ENCODE peak calls at places on chromosomes 2 and 18, in seven cellular contexts. M is CD8-positive, alpha-beta T cell; W is heart left ventricle; T is tibial artery; N is lung; H is neuronal stem cell; S is left ventricle myocardium inferior. D is an unnamed sample.
A peak's percentile ranks its signal among the peaks of the same experiment; 100 is the strongest.

GRCh38 chr18:55988537-55988936 is 400.5 kb upstream of the TCF4 start:
- DNase-seq in S (no peak), W (peak; percentile 51), N (no peak), M (no peak), H (no peak), T (no peak), D (no peak)

GRCh38 chr18:40048886-40049650 is 1906.0 kb upstream of the PIK3C3 start:
- DNase-seq in T (no peak), N (no peak), M (no peak), S (no peak), H (no peak), W (no peak), D (no peak)

GRCh38 chr2:17934721-17935120 is 56.3 kb downstream of the KCNS3 start:
- DNase-seq in T (peak; percentile 40), N (no peak), S (no peak), H (no peak), M (no peak), W (no peak), D (no peak)

GRCh38 chr2:226220511-226220910 is 579.1 kb downstream of the IRS1 start:
- DNase-seq in H (no peak), S (no peak), M (no peak), N (no peak), W (no peak), T (no peak), D (no peak)

GRCh38 chr2:207161724-207162123 is 4.0 kb downstream of the KLF7 start:
- DNase-seq in M (no peak), W (no peak), S (no peak), T (no peak), H (no peak), N (no peak), D (no peak)

GRCh38 chr2:44290271-44290670 is 15.0 kb downstream of the SLC3A1 start:
- DNase-seq in N (no peak), S (no peak), M (no peak), W (no peak), T (no peak), H (no peak), D (no peak)

GRCh38 chr2:23121968-23122648 is 262.9 kb upstream of the KLHL29 start:
- DNase-seq in H (no peak), S (no peak), W (no peak), M (no peak), T (no peak), N (no peak), D (no peak)

GRCh38 chr2:11553661-11554429 is 20.0 kb downstream of the GREB1 start:
- DNase-seq in S (no peak), W (no peak), M (no peak), N (no peak), H (no peak), T (no peak), D (peak; percentile 12)

GRCh38 chr2:102226612-102227351 is 40.0 kb downstream of the IL1RL2 start:
- DNase-seq in M (no peak), T (no peak), W (no peak), N (no peak), H (no peak), S (no peak), D (no peak)

GRCh38 chr2:111667001-111667400 is 217.0 kb downstream of the ANAPC1 start:
- DNase-seq in H (no peak), N (no peak), S (no peak), T (no peak), M (no peak), W (no peak), D (no peak)

GRCh38 chr2:70854416-70854815 is 18.8 kb upstream of the CD207 start:
- DNase-seq in T (no peak), H (no peak), S (no peak), N (no peak), M (no peak), W (no peak), D (no peak)

GRCh38 chr2:164725542-164725941 is 104.3 kb upstream of the GRB14 start:
- DNase-seq in T (no peak), H (no peak), M (no peak), W (no peak), N (no peak), S (no peak), D (no peak)

GRCh38 chr2:241855888-241856422 is 2.7 kb downstream of the PDCD1 start:
- DNase-seq in S (no peak), W (no peak), N (no peak), T (peak; percentile 16), H (no peak), M (no peak), D (no peak)

GRCh38 chr2:215143458-215143857 is 5.0 kb upstream of the ABCA12 start:
- DNase-seq in N (no peak), M (no peak), S (no peak), T (no peak), H (no peak), W (no peak), D (no peak)

GRCh38 chr18:76350134-76351025 is 144.7 kb downstream of the ZNF516 start:
- DNase-seq in N (no peak), S (no peak), H (no peak), M (no peak), T (no peak), W (no peak), D (no peak)

GRCh38 chr2:175414872-175415487 is 233.5 kb upstream of the ATP5MC3 start:
- DNase-seq in T (peak; percentile 61), S (peak; percentile 62), W (peak; percentile 59), N (peak; percentile 58), M (no peak), H (peak; percentile 49), D (peak; percentile 83)

GRCh38 chr18:13618760-13619438 is 107.5 kb downstream of the FAM210A start:
- DNase-seq in M (no peak), N (no peak), H (no peak), S (no peak), T (no peak), W (no peak), D (peak; percentile 8)

GRCh38 chr2:54208364-54209240 is 47.4 kb downstream of the TSPYL6 start:
- DNase-seq in N (no peak), T (no peak), M (no peak), W (peak; percentile 31), S (no peak), H (no peak), D (no peak)

GRCh38 chr2:228065686-228066085 is 115.8 kb downstream of the SPHKAP start:
- DNase-seq in S (no peak), W (no peak), N (no peak), M (no peak), T (no peak), H (no peak), D (no peak)

DNA sequence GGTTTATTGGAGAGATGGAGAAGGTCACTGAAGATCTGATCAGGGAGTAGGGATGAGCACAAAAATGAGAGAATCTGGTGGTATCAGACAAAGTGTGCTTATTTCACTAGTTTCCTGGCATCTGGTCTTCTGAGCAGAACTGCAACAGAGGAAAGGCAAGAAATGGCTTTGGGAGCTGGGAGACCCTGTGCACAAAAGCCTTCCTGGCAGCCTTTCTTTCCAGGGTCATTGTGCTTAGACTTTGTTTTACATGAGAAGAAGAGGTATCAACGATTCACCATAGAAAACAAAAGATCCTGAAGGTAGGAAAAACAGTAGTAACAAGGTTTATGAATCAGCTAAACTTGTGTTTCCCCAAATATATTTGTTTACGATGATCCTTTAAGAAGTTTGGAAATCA is 162.9 kb downstream of the CNTNAP5 start:
- DNase-seq in H (no peak), T (no peak), W (no peak), M (no peak), N (no peak), S (no peak), D (no peak)
- H3K27ac ChIP-seq in H (no peak overlapping the region), T (no peak overlapping the region), W (no peak overlapping the region), M (no peak overlapping the region), N (no peak overlapping the region), S (no peak overlapping the region), D (no peak overlapping the region)

GRCh38 chr2:62789918-62790317 is 84.4 kb downstream of the EHBP1 start:
- DNase-seq in H (no peak), W (no peak), N (no peak), S (no peak), T (no peak), M (no peak), D (no peak)

GRCh38 chr2:62793213-62793612 is 87.7 kb downstream of the EHBP1 start:
- DNase-seq in S (no peak), W (no peak), M (no peak), T (no peak), H (no peak), N (no peak), D (no peak)

GRCh38 chr2:62794791-62795190 is 89.3 kb downstream of the EHBP1 start:
- DNase-seq in T (no peak), W (no peak), N (no peak), H (no peak), S (no peak), M (no peak), D (no peak)

GRCh38 chr2:62789518-62789917 is 84.0 kb downstream of the EHBP1 start:
- DNase-seq in N (no peak), W (no peak), S (no peak), T (no peak), M (no peak), H (no peak), D (no peak)

GRCh38 chr2:62792408-62792807 is 86.9 kb downstream of the EHBP1 start:
- DNase-seq in W (no peak), T (no peak), N (no peak), S (no peak), M (no peak), H (no peak), D (no peak)
- H3K4me1 ChIP-seq in W (no peaks in the 10 kb centered on the region), T (no peaks in the 10 kb centered on the region), N (no peaks in the 10 kb centered on the region), S (peaks cover 30% of the 10 kb centered on the region), M (no peaks in the 10 kb centered on the region), H (peaks cover 2% of the 10 kb centered on the region), D (peaks cover 6% of the 10 kb centered on the region)

DNA sequence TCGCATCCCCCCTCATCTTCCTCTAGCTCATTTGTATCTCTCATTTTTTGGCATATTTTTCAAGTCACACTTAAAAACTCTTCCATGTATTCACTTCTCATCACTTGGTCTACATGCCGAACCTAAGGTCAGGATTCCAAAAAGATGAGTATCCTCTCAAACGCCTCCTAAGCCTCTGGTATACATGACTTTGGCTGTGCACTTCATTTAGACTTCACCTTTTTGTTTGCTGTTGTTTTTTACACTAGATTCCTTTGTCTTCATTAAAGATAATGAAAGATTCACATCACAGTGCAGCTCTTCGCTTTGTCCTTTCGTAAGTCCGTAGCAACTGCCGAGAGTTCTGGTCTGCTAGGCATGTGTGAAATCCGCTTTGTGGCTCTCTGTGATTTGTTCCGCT is 17.8 kb downstream of the RND3 start:
- DNase-seq in N (no peak), W (no peak), H (no peak), T (no peak), M (no peak), S (no peak), D (no peak)
- H3K36me3 ChIP-seq in N (peaks cover 18% of the 10 kb centered on the region), W (peaks cover 73% of the 10 kb centered on the region), H (peaks cover 76% of the 10 kb centered on the region), T (peaks cover 62% of the 10 kb centered on the region), M (no peaks in the 10 kb centered on the region), S (peaks cover 48% of the 10 kb centered on the region), D (no peaks in the 10 kb centered on the region)

DNA sequence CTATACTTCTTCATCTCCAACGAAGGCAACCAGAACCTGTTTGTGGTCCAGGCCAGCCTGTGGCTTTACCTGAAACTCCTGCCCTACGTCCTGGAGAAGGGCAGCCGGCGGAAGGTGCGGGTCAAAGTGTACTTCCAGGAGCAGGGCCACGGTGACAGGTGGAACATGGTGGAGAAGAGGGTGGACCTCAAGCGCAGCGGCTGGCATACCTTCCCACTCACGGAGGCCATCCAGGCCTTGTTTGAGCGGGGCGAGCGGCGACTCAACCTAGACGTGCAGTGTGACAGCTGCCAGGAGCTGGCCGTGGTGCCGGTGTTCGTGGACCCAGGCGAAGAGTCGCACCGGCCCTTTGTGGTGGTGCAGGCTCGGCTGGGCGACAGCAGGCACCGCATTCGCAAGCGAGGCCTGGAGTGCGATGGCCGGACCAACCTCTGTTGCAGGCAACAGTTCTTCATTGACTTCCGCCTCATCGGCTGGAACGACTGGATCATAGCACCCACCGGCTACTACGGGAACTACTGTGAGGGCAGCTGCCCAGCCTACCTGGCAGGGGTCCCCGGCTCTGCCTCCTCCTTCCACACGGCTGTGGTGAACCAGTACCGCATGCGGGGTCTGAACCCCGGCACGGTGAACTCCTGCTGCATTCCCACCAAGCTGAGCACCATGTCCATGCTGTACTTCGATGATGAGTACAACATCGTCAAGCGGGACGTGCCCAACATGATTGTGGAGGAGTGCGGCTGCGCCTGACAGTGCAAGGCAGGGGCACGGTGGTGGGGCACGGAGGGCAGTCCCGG is 3.4 kb downstream of the INHBB start:
- DNase-seq in N (no peak), W (no peak), T (no peak), M (no peak), S (no peak), H (no peak), D (peak; percentile 27)
- H3K27ac ChIP-seq in N (no peak overlapping the region), W (no peak overlapping the region), T (no peak overlapping the region), M (no peak overlapping the region), S (no peak overlapping the region), H (no peak overlapping the region), D (no peak overlapping the region)

D was measured in testis.